ENCODE peak calls at places on chromosomes 1 and 21, in ten cellular contexts. One of them, this sample, is unnamed.

GRCh38 chr1:40708750-40709099 is 17.2 kb downstream of the NFYC start:
- DNase-seq in fibroblast of lung: peak; percentile 96
- DNase-seq in progenitor cell of endocrine pancreas: no peak
- DNase-seq in body of pancreas: no peak
- DNase-seq in prostate gland: no peak
- DNase-seq in astrocyte of the cerebellum: peak; percentile 78
- DNase-seq in CD4-positive, alpha-beta T cell: no peak
- DNase-seq in activated CD8-positive, alpha-beta T cell treated with anti-CD3 and anti-CD28 coated beads for 36 hours: no peak
- DNase-seq in uterus: no peak
- DNase-seq in stomach: no peak
- DNase-seq in this sample: no peak

GRCh38 chr1:223706077-223706988 is 6.0 kb upstream of the CAPN2 start:
- DNase-seq in prostate gland: no peak
- DNase-seq in progenitor cell of endocrine pancreas: no peak
- DNase-seq in astrocyte of the cerebellum: peak; percentile 61
- DNase-seq in uterus: peak; percentile 62
- DNase-seq in body of pancreas: no peak
- DNase-seq in activated CD8-positive, alpha-beta T cell treated with anti-CD3 and anti-CD28 coated beads for 36 hours: no peak
- DNase-seq in fibroblast of lung: peak; percentile 98
- DNase-seq in stomach: peak; percentile 56
- DNase-seq in CD4-positive, alpha-beta T cell: no peak
- DNase-seq in this sample: no peak

GRCh38 chr1:238581332-238581731 is 690.6 kb upstream of the ZP4 start:
- DNase-seq in astrocyte of the cerebellum: no peak
- DNase-seq in fibroblast of lung: no peak
- DNase-seq in body of pancreas: no peak
- DNase-seq in uterus: no peak
- DNase-seq in prostate gland: no peak
- DNase-seq in CD4-positive, alpha-beta T cell: no peak
- DNase-seq in stomach: no peak
- DNase-seq in progenitor cell of endocrine pancreas: no peak
- DNase-seq in activated CD8-positive, alpha-beta T cell treated with anti-CD3 and anti-CD28 coated beads for 36 hours: no peak
- DNase-seq in this sample: no peak

GRCh38 chr1:15141933-15142647 is 11.5 kb upstream of the TMEM51 start:
- DNase-seq in body of pancreas: peak; percentile 99
- DNase-seq in activated CD8-positive, alpha-beta T cell treated with anti-CD3 and anti-CD28 coated beads for 36 hours: no peak
- DNase-seq in astrocyte of the cerebellum: peak; percentile 86
- DNase-seq in uterus: no peak
- DNase-seq in CD4-positive, alpha-beta T cell: no peak
- DNase-seq in prostate gland: peak; percentile 37
- DNase-seq in stomach: peak; percentile 72
- DNase-seq in progenitor cell of endocrine pancreas: no peak
- DNase-seq in fibroblast of lung: peak; percentile 42
- DNase-seq in this sample: no peak

GRCh38 chr1:71589005-71589404 is 508.2 kb upstream of the ZRANB2 start:
- DNase-seq in body of pancreas: no peak
- DNase-seq in uterus: no peak
- DNase-seq in CD4-positive, alpha-beta T cell: no peak
- DNase-seq in stomach: no peak
- DNase-seq in progenitor cell of endocrine pancreas: no peak
- DNase-seq in activated CD8-positive, alpha-beta T cell treated with anti-CD3 and anti-CD28 coated beads for 36 hours: no peak
- DNase-seq in fibroblast of lung: no peak
- DNase-seq in prostate gland: no peak
- DNase-seq in astrocyte of the cerebellum: no peak
- DNase-seq in this sample: no peak

GRCh38 chr1:159188375-159188788 is 16.3 kb upstream of the ACKR1 start:
- DNase-seq in stomach: peak; percentile 32
- DNase-seq in CD4-positive, alpha-beta T cell: no peak
- DNase-seq in fibroblast of lung: peak; percentile 10
- DNase-seq in progenitor cell of endocrine pancreas: peak; percentile 68
- DNase-seq in body of pancreas: peak; percentile 71
- DNase-seq in uterus: peak; percentile 64
- DNase-seq in activated CD8-positive, alpha-beta T cell treated with anti-CD3 and anti-CD28 coated beads for 36 hours: peak; percentile 27
- DNase-seq in astrocyte of the cerebellum: peak; percentile 4
- DNase-seq in prostate gland: no peak
- DNase-seq in this sample: peak; percentile 88

GRCh38 chr1:20975668-20976067 is 188.6 kb upstream of the HP1BP3 start:
- DNase-seq in stomach: no peak
- DNase-seq in activated CD8-positive, alpha-beta T cell treated with anti-CD3 and anti-CD28 coated beads for 36 hours: no peak
- DNase-seq in body of pancreas: no peak
- DNase-seq in astrocyte of the cerebellum: no peak
- DNase-seq in fibroblast of lung: no peak
- DNase-seq in progenitor cell of endocrine pancreas: no peak
- DNase-seq in prostate gland: no peak
- DNase-seq in CD4-positive, alpha-beta T cell: no peak
- DNase-seq in uterus: no peak
- DNase-seq in this sample: no peak

GRCh38 chr1:205345761-205346160 is 11.0 kb downstream of the KLHDC8A start:
- DNase-seq in astrocyte of the cerebellum: no peak
- DNase-seq in body of pancreas: no peak
- DNase-seq in uterus: no peak
- DNase-seq in activated CD8-positive, alpha-beta T cell treated with anti-CD3 and anti-CD28 coated beads for 36 hours: no peak
- DNase-seq in fibroblast of lung: no peak
- DNase-seq in CD4-positive, alpha-beta T cell: no peak
- DNase-seq in stomach: no peak
- DNase-seq in progenitor cell of endocrine pancreas: no peak
- DNase-seq in prostate gland: no peak
- DNase-seq in this sample: no peak

DNA sequence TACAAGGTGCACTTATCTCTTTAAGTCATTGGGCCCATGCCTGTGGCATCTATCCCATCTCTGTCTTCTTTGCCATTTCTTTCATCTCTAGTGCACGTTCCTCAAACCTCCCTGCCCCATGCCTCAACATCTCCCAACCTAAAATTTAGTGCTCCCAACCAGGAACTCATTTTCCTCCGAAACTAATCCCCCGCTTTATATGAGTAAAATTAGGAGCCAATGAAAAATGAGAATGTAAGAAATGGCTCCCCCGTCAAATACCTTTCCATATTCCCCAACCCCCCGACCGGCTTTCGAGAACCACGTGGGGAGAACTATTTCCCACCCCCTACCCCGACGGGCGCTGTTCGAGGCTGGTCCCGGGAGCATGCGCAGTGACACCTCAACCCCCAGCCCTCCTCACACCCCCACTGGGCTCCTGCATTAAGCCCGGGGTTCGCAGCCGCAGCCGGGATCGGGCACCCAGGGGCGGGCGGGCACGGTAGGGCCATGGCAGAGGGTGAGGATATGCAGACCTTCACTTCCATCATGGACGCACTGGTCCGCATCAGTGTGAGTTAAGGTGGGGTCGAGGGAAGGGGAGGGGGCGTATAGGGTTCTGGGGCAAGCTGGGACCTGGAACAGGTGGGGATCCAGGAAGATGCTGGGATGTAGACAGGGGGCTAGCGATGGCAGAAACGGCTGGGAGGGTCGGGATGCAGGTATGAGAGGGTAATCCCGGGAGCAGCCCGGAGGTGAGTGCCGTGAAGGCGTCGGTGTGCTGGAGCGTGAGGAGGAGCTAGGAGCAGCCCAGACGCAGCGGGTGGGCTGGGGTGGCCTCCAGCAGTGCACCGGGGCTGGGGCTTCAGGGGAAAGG is at the start of gene TRIM46:
- DNase-seq in body of pancreas: no peak
- DNase-seq in prostate gland: no peak
- DNase-seq in stomach: peak; percentile 25
- DNase-seq in progenitor cell of endocrine pancreas: no peak
- DNase-seq in astrocyte of the cerebellum: no peak
- DNase-seq in fibroblast of lung: peak; percentile 55
- DNase-seq in uterus: no peak
- DNase-seq in CD4-positive, alpha-beta T cell: peak; percentile 33
- DNase-seq in activated CD8-positive, alpha-beta T cell treated with anti-CD3 and anti-CD28 coated beads for 36 hours: peak; percentile 79
- DNase-seq in this sample: peak; percentile 77
- TF ChIP-seq CTCF in body of pancreas: no peak
- TF ChIP-seq CTCF in prostate gland: no peak
- TF ChIP-seq CTCF in stomach: no peak
- TF ChIP-seq CTCF in progenitor cell of endocrine pancreas: no peak
- TF ChIP-seq CTCF in astrocyte of the cerebellum: no peak
- TF ChIP-seq CTCF in fibroblast of lung: no peak
- TF ChIP-seq CTCF in uterus: no peak
- TF ChIP-seq CTCF in CD4-positive, alpha-beta T cell: peak; percentile 1
- TF ChIP-seq CTCF in activated CD8-positive, alpha-beta T cell treated with anti-CD3 and anti-CD28 coated beads for 36 hours: no peak
- TF ChIP-seq CTCF in this sample: no peak

GRCh38 chr1:208652300-208653160 is 408.3 kb upstream of the PLXNA2 start:
- DNase-seq in stomach: peak; percentile 50
- DNase-seq in prostate gland: peak; percentile 21
- DNase-seq in astrocyte of the cerebellum: peak; percentile 32
- DNase-seq in activated CD8-positive, alpha-beta T cell treated with anti-CD3 and anti-CD28 coated beads for 36 hours: peak; percentile 43
- DNase-seq in progenitor cell of endocrine pancreas: peak; percentile 23
- DNase-seq in body of pancreas: peak; percentile 65
- DNase-seq in fibroblast of lung: peak; percentile 81
- DNase-seq in uterus: peak; percentile 16
- DNase-seq in CD4-positive, alpha-beta T cell: no peak
- DNase-seq in this sample: no peak

DNA sequence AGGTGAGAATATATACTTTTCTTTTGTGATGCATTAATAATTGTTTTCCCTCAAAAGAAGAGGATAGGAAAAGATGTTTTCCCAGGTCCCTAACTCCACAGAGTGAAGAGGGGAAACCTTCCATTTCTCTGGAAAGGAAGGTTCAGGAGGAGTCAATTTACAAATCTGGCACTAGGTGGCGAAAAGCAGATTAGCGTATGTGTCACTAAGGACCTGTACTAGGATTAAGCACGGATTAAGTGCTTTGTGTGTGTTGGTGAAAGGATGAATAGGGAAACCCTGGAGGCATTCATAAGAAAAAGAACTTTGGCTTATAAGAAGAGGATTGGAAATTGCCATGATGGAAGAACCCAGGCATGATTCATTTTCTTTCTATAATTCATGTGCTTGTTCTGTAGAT is 410.1 kb upstream of the PLXNA2 start:
- DNase-seq in activated CD8-positive, alpha-beta T cell treated with anti-CD3 and anti-CD28 coated beads for 36 hours: no peak
- DNase-seq in progenitor cell of endocrine pancreas: no peak
- DNase-seq in CD4-positive, alpha-beta T cell: no peak
- DNase-seq in astrocyte of the cerebellum: peak; percentile 8
- DNase-seq in uterus: no peak
- DNase-seq in prostate gland: no peak
- DNase-seq in stomach: no peak
- DNase-seq in fibroblast of lung: peak; percentile 11
- DNase-seq in body of pancreas: no peak
- DNase-seq in this sample: no peak
- TF ChIP-seq CTCF in activated CD8-positive, alpha-beta T cell treated with anti-CD3 and anti-CD28 coated beads for 36 hours: peak; percentile 30
- TF ChIP-seq CTCF in progenitor cell of endocrine pancreas: peak; percentile 50
- TF ChIP-seq CTCF in CD4-positive, alpha-beta T cell: no peak
- TF ChIP-seq CTCF in astrocyte of the cerebellum: peak; percentile 59
- TF ChIP-seq CTCF in uterus: no peak
- TF ChIP-seq CTCF in prostate gland: no peak
- TF ChIP-seq CTCF in stomach: peak; percentile 19
- TF ChIP-seq CTCF in fibroblast of lung: no peak
- TF ChIP-seq CTCF in body of pancreas: peak; percentile 20
- TF ChIP-seq CTCF in this sample: peak; percentile 22

GRCh38 chr1:111754964-111755320 is 759 bp upstream of the DDX20 start:
- DNase-seq in body of pancreas: peak; percentile 41
- DNase-seq in uterus: peak; percentile 47
- DNase-seq in progenitor cell of endocrine pancreas: no peak
- DNase-seq in prostate gland: no peak
- DNase-seq in CD4-positive, alpha-beta T cell: no peak
- DNase-seq in astrocyte of the cerebellum: no peak
- DNase-seq in stomach: peak; percentile 44
- DNase-seq in fibroblast of lung: peak; percentile 57
- DNase-seq in activated CD8-positive, alpha-beta T cell treated with anti-CD3 and anti-CD28 coated beads for 36 hours: peak; percentile 58
- DNase-seq in this sample: no peak

GRCh38 chr1:111755321-111756123 is at the start of gene DDX20:
- DNase-seq in prostate gland: peak; percentile 91
- DNase-seq in fibroblast of lung: peak; percentile 98
- DNase-seq in astrocyte of the cerebellum: peak; percentile 95
- DNase-seq in activated CD8-positive, alpha-beta T cell treated with anti-CD3 and anti-CD28 coated beads for 36 hours: peak; percentile 96
- DNase-seq in uterus: peak; percentile 92
- DNase-seq in stomach: peak; percentile 92
- DNase-seq in body of pancreas: peak; percentile 92
- DNase-seq in CD4-positive, alpha-beta T cell: peak; percentile 89
- DNase-seq in progenitor cell of endocrine pancreas: peak; percentile 80
- DNase-seq in this sample: peak; percentile 96

GRCh38 chr1:111756124-111756513 is 418 bp downstream of the DDX20 start:
- DNase-seq in progenitor cell of endocrine pancreas: no peak
- DNase-seq in activated CD8-positive, alpha-beta T cell treated with anti-CD3 and anti-CD28 coated beads for 36 hours: no peak
- DNase-seq in body of pancreas: no peak
- DNase-seq in uterus: no peak
- DNase-seq in prostate gland: no peak
- DNase-seq in fibroblast of lung: no peak
- DNase-seq in astrocyte of the cerebellum: no peak
- DNase-seq in CD4-positive, alpha-beta T cell: no peak
- DNase-seq in stomach: no peak
- DNase-seq in this sample: no peak

GRCh38 chr1:111761717-111762116 is 6.0 kb downstream of the DDX20 start:
- DNase-seq in CD4-positive, alpha-beta T cell: no peak
- DNase-seq in astrocyte of the cerebellum: no peak
- DNase-seq in activated CD8-positive, alpha-beta T cell treated with anti-CD3 and anti-CD28 coated beads for 36 hours: no peak
- DNase-seq in progenitor cell of endocrine pancreas: no peak
- DNase-seq in prostate gland: no peak
- DNase-seq in fibroblast of lung: no peak
- DNase-seq in uterus: no peak
- DNase-seq in body of pancreas: no peak
- DNase-seq in stomach: no peak
- DNase-seq in this sample: no peak

DNA sequence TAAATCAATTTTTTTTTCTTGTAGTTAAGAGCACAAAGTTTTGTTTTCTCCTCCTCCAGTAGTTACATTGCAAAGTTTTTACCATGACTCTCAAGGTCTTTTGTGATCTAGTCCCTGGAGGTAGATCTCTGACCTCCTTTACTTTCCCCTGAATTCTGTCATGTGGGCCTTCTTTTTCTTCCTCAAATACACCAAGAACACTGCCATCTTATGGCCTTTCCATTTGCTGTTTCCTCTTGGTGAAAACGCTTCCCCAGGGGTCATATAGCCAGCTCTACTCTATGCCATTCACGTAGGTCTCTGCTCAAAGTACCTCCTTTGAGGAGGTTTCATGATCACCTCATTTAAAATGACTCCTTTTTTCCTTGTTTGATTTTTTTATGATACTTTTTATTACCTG is 2.7 kb downstream of the DDX20 start:
- DNase-seq in progenitor cell of endocrine pancreas: no peak
- DNase-seq in uterus: no peak
- DNase-seq in CD4-positive, alpha-beta T cell: no peak
- DNase-seq in fibroblast of lung: no peak
- DNase-seq in astrocyte of the cerebellum: no peak
- DNase-seq in body of pancreas: no peak
- DNase-seq in activated CD8-positive, alpha-beta T cell treated with anti-CD3 and anti-CD28 coated beads for 36 hours: no peak
- DNase-seq in stomach: no peak
- DNase-seq in prostate gland: no peak
- DNase-seq in this sample: no peak
- TF ChIP-seq CTCF in progenitor cell of endocrine pancreas: peak; percentile 18
- TF ChIP-seq CTCF in uterus: no peak
- TF ChIP-seq CTCF in CD4-positive, alpha-beta T cell: no peak
- TF ChIP-seq CTCF in fibroblast of lung: peak; percentile 14
- TF ChIP-seq CTCF in astrocyte of the cerebellum: peak; percentile 13
- TF ChIP-seq CTCF in body of pancreas: no peak
- TF ChIP-seq CTCF in activated CD8-positive, alpha-beta T cell treated with anti-CD3 and anti-CD28 coated beads for 36 hours: no peak
- TF ChIP-seq CTCF in stomach: no peak
- TF ChIP-seq CTCF in prostate gland: no peak
- TF ChIP-seq CTCF in this sample: no peak

DNA sequence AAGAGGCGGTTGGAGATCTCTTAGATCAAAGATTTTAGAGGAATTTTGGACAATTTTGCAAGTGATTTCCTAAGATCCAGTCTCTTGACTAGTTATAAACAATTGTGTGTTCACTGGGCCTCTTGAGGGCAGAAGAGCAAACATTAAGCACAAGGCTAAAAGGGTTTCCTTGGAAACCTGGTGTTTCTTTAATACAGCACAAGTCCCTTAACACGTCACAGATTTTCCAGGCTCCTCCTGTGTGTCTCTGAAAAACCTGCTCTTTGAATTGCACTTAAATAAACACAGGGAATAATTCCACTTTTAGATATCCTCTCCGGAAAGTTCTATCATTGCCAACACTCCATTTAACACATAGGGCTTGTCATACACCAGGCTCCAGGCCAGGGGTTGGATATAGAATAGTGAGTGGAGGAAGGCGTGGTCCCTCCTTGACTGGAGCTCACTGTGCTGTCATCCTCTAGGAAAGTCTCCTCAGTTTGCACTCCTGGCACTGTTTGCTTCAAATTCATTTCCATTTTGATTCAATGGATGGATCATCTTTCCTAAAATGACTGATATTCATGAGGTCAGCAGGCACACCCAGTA is 442.5 kb downstream of the DSCAM start:
- DNase-seq in stomach: no peak
- DNase-seq in progenitor cell of endocrine pancreas: no peak
- DNase-seq in prostate gland: no peak
- DNase-seq in activated CD8-positive, alpha-beta T cell treated with anti-CD3 and anti-CD28 coated beads for 36 hours: no peak
- DNase-seq in body of pancreas: peak; percentile 7
- DNase-seq in astrocyte of the cerebellum: no peak
- DNase-seq in uterus: no peak
- DNase-seq in fibroblast of lung: no peak
- DNase-seq in CD4-positive, alpha-beta T cell: no peak
- DNase-seq in this sample: no peak
- TF ChIP-seq CTCF in stomach: no peak
- TF ChIP-seq CTCF in progenitor cell of endocrine pancreas: no peak
- TF ChIP-seq CTCF in prostate gland: no peak
- TF ChIP-seq CTCF in activated CD8-positive, alpha-beta T cell treated with anti-CD3 and anti-CD28 coated beads for 36 hours: no peak
- TF ChIP-seq CTCF in body of pancreas: no peak
- TF ChIP-seq CTCF in astrocyte of the cerebellum: no peak
- TF ChIP-seq CTCF in uterus: no peak
- TF ChIP-seq CTCF in fibroblast of lung: no peak
- TF ChIP-seq CTCF in CD4-positive, alpha-beta T cell: no peak
- TF ChIP-seq CTCF in this sample: no peak

This sample was measured in suprapubic skin.